ENCODE peak calls at places on chromosomes 1 and 21, in nine cellular contexts. One of them, this sample, is unnamed. For H3K9me3, the result is how much of the 10 kb centered on the place peaks cover.

GRCh38 chr21:31570824-31571425 is 88.6 kb upstream of the SOD1 start:
- DNase-seq in thyroid gland: no peak
- DNase-seq in spleen: no peak
- DNase-seq in endodermal cell: no peak
- DNase-seq in iPS DF 6.9: no peak
- DNase-seq in A549: no peak
- DNase-seq in PC-9: no peak
- DNase-seq in tibial nerve: no peak
- DNase-seq in fibroblast of lung: peak
- DNase-seq in this sample: no peak

GRCh38 chr1:101207891-101208290 is 28.9 kb upstream of the S1PR1 start:
- DNase-seq in thyroid gland: no peak
- DNase-seq in spleen: no peak
- DNase-seq in endodermal cell: no peak
- DNase-seq in iPS DF 6.9: no peak
- DNase-seq in A549: no peak
- DNase-seq in PC-9: no peak
- DNase-seq in tibial nerve: no peak
- DNase-seq in fibroblast of lung: peak
- DNase-seq in this sample: no peak

GRCh38 chr1:159938221-159938852 is 7.1 kb downstream of the IGSF9 start:
- DNase-seq in thyroid gland: no peak
- DNase-seq in spleen: no peak
- DNase-seq in endodermal cell: no peak
- DNase-seq in iPS DF 6.9: no peak
- DNase-seq in A549: no peak
- DNase-seq in PC-9: no peak
- DNase-seq in tibial nerve: no peak
- DNase-seq in fibroblast of lung: no peak
- DNase-seq in this sample: no peak

GRCh38 chr1:186304982-186305949 is 69.8 kb downstream of the TPR start:
- DNase-seq in thyroid gland: no peak
- DNase-seq in spleen: no peak
- DNase-seq in endodermal cell: peak
- DNase-seq in iPS DF 6.9: peak
- DNase-seq in A549: peak
- DNase-seq in PC-9: no peak
- DNase-seq in tibial nerve: no peak
- DNase-seq in fibroblast of lung: peak
- DNase-seq in this sample: no peak

GRCh38 chr21:33801424-33802405 is 113.9 kb downstream of the ATP5PO start:
- DNase-seq in thyroid gland: peak
- DNase-seq in spleen: no peak
- DNase-seq in endodermal cell: peak
- DNase-seq in iPS DF 6.9: no peak
- DNase-seq in A549: peak
- DNase-seq in PC-9: peak
- DNase-seq in tibial nerve: no peak
- DNase-seq in fibroblast of lung: peak
- DNase-seq in this sample: no peak

GRCh38 chr1:230189276-230190183 is 122.5 kb downstream of the GALNT2 start:
- DNase-seq in thyroid gland: no peak
- DNase-seq in spleen: no peak
- DNase-seq in endodermal cell: no peak
- DNase-seq in iPS DF 6.9: no peak
- DNase-seq in A549: no peak
- DNase-seq in PC-9: no peak
- DNase-seq in tibial nerve: no peak
- DNase-seq in fibroblast of lung: no peak
- DNase-seq in this sample: no peak

GRCh38 chr1:22786101-22786500 is 75.5 kb downstream of the EPHB2 start:
- DNase-seq in thyroid gland: no peak
- DNase-seq in spleen: no peak
- DNase-seq in endodermal cell: no peak
- DNase-seq in iPS DF 6.9: no peak
- DNase-seq in A549: no peak
- DNase-seq in PC-9: no peak
- DNase-seq in tibial nerve: no peak
- DNase-seq in fibroblast of lung: no peak
- DNase-seq in this sample: no peak

GRCh38 chr1:85936470-85936869 is 220.1 kb downstream of the COL24A1 start:
- DNase-seq in thyroid gland: peak
- DNase-seq in spleen: no peak
- DNase-seq in endodermal cell: no peak
- DNase-seq in iPS DF 6.9: no peak
- DNase-seq in A549: no peak
- DNase-seq in PC-9: no peak
- DNase-seq in tibial nerve: peak
- DNase-seq in fibroblast of lung: no peak
- DNase-seq in this sample: no peak

GRCh38 chr21:45098867-45099266 is 24.5 kb downstream of the ADARB1 start:
- DNase-seq in thyroid gland: no peak
- DNase-seq in spleen: no peak
- DNase-seq in endodermal cell: no peak
- DNase-seq in iPS DF 6.9: no peak
- DNase-seq in A549: peak
- DNase-seq in PC-9: no peak
- DNase-seq in tibial nerve: no peak
- DNase-seq in fibroblast of lung: no peak
- DNase-seq in this sample: no peak

GRCh38 chr1:33429846-33430750 is 797 bp downstream of the PHC2 start:
- DNase-seq in thyroid gland: peak
- DNase-seq in spleen: peak
- DNase-seq in endodermal cell: no peak
- DNase-seq in iPS DF 6.9: no peak
- DNase-seq in A549: no peak
- DNase-seq in PC-9: no peak
- DNase-seq in tibial nerve: no peak
- DNase-seq in fibroblast of lung: peak
- DNase-seq in this sample: no peak

GRCh38 chr1:77313491-77313890 is 31.7 kb downstream of the AK5 start:
- DNase-seq in thyroid gland: no peak
- DNase-seq in spleen: no peak
- DNase-seq in endodermal cell: peak
- DNase-seq in iPS DF 6.9: peak
- DNase-seq in A549: peak
- DNase-seq in PC-9: no peak
- DNase-seq in tibial nerve: no peak
- DNase-seq in fibroblast of lung: peak
- DNase-seq in this sample: no peak

GRCh38 chr21:46004168-46004861 is 22.7 kb downstream of the COL6A1 start:
- DNase-seq in thyroid gland: no peak
- DNase-seq in spleen: peak
- DNase-seq in endodermal cell: peak
- DNase-seq in iPS DF 6.9: no peak
- DNase-seq in A549: no peak
- DNase-seq in PC-9: no peak
- DNase-seq in tibial nerve: peak
- DNase-seq in fibroblast of lung: no peak
- DNase-seq in this sample: no peak

GRCh38 chr1:212125654-212126053 is 90.1 kb downstream of the DTL start:
- DNase-seq in thyroid gland: no peak
- DNase-seq in spleen: no peak
- DNase-seq in endodermal cell: no peak
- DNase-seq in iPS DF 6.9: no peak
- DNase-seq in A549: no peak
- DNase-seq in PC-9: no peak
- DNase-seq in tibial nerve: no peak
- DNase-seq in fibroblast of lung: no peak
- DNase-seq in this sample: no peak

GRCh38 chr21:45831991-45832740 is 149.4 kb upstream of the COL6A1 start:
- DNase-seq in thyroid gland: no peak
- DNase-seq in spleen: no peak
- DNase-seq in endodermal cell: no peak
- DNase-seq in iPS DF 6.9: no peak
- DNase-seq in A549: no peak
- DNase-seq in PC-9: no peak
- DNase-seq in tibial nerve: no peak
- DNase-seq in fibroblast of lung: peak
- DNase-seq in this sample: no peak

GRCh38 chr1:217953922-217954321 is 322.8 kb downstream of the SPATA17 start:
- DNase-seq in thyroid gland: peak
- DNase-seq in spleen: no peak
- DNase-seq in endodermal cell: no peak
- DNase-seq in iPS DF 6.9: no peak
- DNase-seq in A549: no peak
- DNase-seq in PC-9: peak
- DNase-seq in tibial nerve: no peak
- DNase-seq in fibroblast of lung: no peak
- DNase-seq in this sample: no peak

GRCh38 chr1:54487571-54488050 is 60.4 kb upstream of the ACOT11 start:
- DNase-seq in thyroid gland: peak
- DNase-seq in spleen: peak
- DNase-seq in endodermal cell: peak
- DNase-seq in iPS DF 6.9: no peak
- DNase-seq in A549: no peak
- DNase-seq in PC-9: no peak
- DNase-seq in tibial nerve: no peak
- DNase-seq in fibroblast of lung: no peak
- DNase-seq in this sample: no peak

GRCh38 chr1:207619833-207620572 is 24.9 kb upstream of the CR1L start:
- DNase-seq in thyroid gland: peak
- DNase-seq in spleen: no peak
- DNase-seq in endodermal cell: peak
- DNase-seq in iPS DF 6.9: no peak
- DNase-seq in A549: peak
- DNase-seq in PC-9: peak
- DNase-seq in tibial nerve: no peak
- DNase-seq in fibroblast of lung: peak
- DNase-seq in this sample: no peak

GRCh38 chr1:36306210-36306901 is at the start of gene SH3D21:
- DNase-seq in thyroid gland: peak
- DNase-seq in spleen: peak
- DNase-seq in endodermal cell: peak
- DNase-seq in iPS DF 6.9: no peak
- DNase-seq in A549: peak
- DNase-seq in PC-9: peak
- DNase-seq in tibial nerve: peak
- DNase-seq in fibroblast of lung: no peak
- DNase-seq in this sample: peak

GRCh38 chr1:186925881-186926676 is 97.3 kb downstream of the PLA2G4A start:
- DNase-seq in thyroid gland: no peak
- DNase-seq in spleen: no peak
- DNase-seq in endodermal cell: no peak
- DNase-seq in iPS DF 6.9: no peak
- DNase-seq in A549: no peak
- DNase-seq in PC-9: no peak
- DNase-seq in tibial nerve: no peak
- DNase-seq in fibroblast of lung: no peak
- DNase-seq in this sample: no peak

GRCh38 chr1:116207126-116207735 is 96.0 kb downstream of the MAB21L3 start:
- DNase-seq in thyroid gland: no peak
- DNase-seq in spleen: no peak
- DNase-seq in endodermal cell: no peak
- DNase-seq in iPS DF 6.9: no peak
- DNase-seq in A549: no peak
- DNase-seq in PC-9: no peak
- DNase-seq in tibial nerve: no peak
- DNase-seq in fibroblast of lung: no peak
- DNase-seq in this sample: no peak

GRCh38 chr1:11800756-11801433 is 4.9 kb downstream of the MTHFR start:
- DNase-seq in thyroid gland: no peak
- DNase-seq in spleen: no peak
- DNase-seq in endodermal cell: no peak
- DNase-seq in iPS DF 6.9: no peak
- DNase-seq in A549: no peak
- DNase-seq in PC-9: peak
- DNase-seq in tibial nerve: no peak
- DNase-seq in fibroblast of lung: no peak
- DNase-seq in this sample: no peak

GRCh38 chr1:165507570-165507969 is 36.2 kb upstream of the LRRC52 start:
- DNase-seq in thyroid gland: no peak
- DNase-seq in spleen: no peak
- DNase-seq in endodermal cell: no peak
- DNase-seq in iPS DF 6.9: no peak
- DNase-seq in A549: no peak
- DNase-seq in PC-9: no peak
- DNase-seq in tibial nerve: no peak
- DNase-seq in fibroblast of lung: no peak
- DNase-seq in this sample: no peak

GRCh38 chr1:23751050-23751814 is 8.0 kb downstream of the ELOA start:
- DNase-seq in thyroid gland: peak
- DNase-seq in spleen: no peak
- DNase-seq in endodermal cell: peak
- DNase-seq in iPS DF 6.9: no peak
- DNase-seq in A549: peak
- DNase-seq in PC-9: peak
- DNase-seq in tibial nerve: no peak
- DNase-seq in fibroblast of lung: peak
- DNase-seq in this sample: peak

GRCh38 chr21:37538971-37539590 is 172.5 kb downstream of the DYRK1A start:
- DNase-seq in thyroid gland: no peak
- DNase-seq in spleen: no peak
- DNase-seq in endodermal cell: no peak
- DNase-seq in iPS DF 6.9: no peak
- DNase-seq in A549: no peak
- DNase-seq in PC-9: no peak
- DNase-seq in tibial nerve: no peak
- DNase-seq in fibroblast of lung: no peak
- DNase-seq in this sample: no peak
- H3K9me3 ChIP-seq in thyroid gland: under half
- H3K9me3 ChIP-seq in spleen: under half
- H3K9me3 ChIP-seq in endodermal cell: under half
- H3K9me3 ChIP-seq in iPS DF 6.9: under half
- H3K9me3 ChIP-seq in A549: under half
- H3K9me3 ChIP-seq in PC-9: under half
- H3K9me3 ChIP-seq in tibial nerve: under half
- H3K9me3 ChIP-seq in fibroblast of lung: under half
- H3K9me3 ChIP-seq in this sample: under half

GRCh38 chr1:4084446-4084845 is 184.4 kb upstream of the C1orf174 start:
- DNase-seq in thyroid gland: no peak
- DNase-seq in spleen: no peak
- DNase-seq in endodermal cell: no peak
- DNase-seq in iPS DF 6.9: no peak
- DNase-seq in A549: no peak
- DNase-seq in PC-9: no peak
- DNase-seq in tibial nerve: no peak
- DNase-seq in fibroblast of lung: no peak
- DNase-seq in this sample: no peak
- H3K9me3 ChIP-seq in thyroid gland: under half
- H3K9me3 ChIP-seq in spleen: under half
- H3K9me3 ChIP-seq in endodermal cell: under half
- H3K9me3 ChIP-seq in iPS DF 6.9: under half
- H3K9me3 ChIP-seq in A549: under half
- H3K9me3 ChIP-seq in PC-9: under half
- H3K9me3 ChIP-seq in tibial nerve: under half
- H3K9me3 ChIP-seq in fibroblast of lung: under half
- H3K9me3 ChIP-seq in this sample: under half

GRCh38 chr1:152252157-152252556 is 28.2 kb upstream of the HRNR start:
- DNase-seq in thyroid gland: no peak
- DNase-seq in spleen: no peak
- DNase-seq in endodermal cell: no peak
- DNase-seq in iPS DF 6.9: no peak
- DNase-seq in A549: no peak
- DNase-seq in PC-9: no peak
- DNase-seq in tibial nerve: no peak
- DNase-seq in fibroblast of lung: peak
- DNase-seq in this sample: no peak
- H3K9me3 ChIP-seq in thyroid gland: under half
- H3K9me3 ChIP-seq in spleen: under half
- H3K9me3 ChIP-seq in endodermal cell: half or more
- H3K9me3 ChIP-seq in iPS DF 6.9: under half
- H3K9me3 ChIP-seq in A549: under half
- H3K9me3 ChIP-seq in PC-9: under half
- H3K9me3 ChIP-seq in tibial nerve: under half
- H3K9me3 ChIP-seq in fibroblast of lung: under half
- H3K9me3 ChIP-seq in this sample: under half

GRCh38 chr21:10463156-10463555 is 58.2 kb upstream of the TPTE start:
- DNase-seq in thyroid gland: no peak
- DNase-seq in spleen: no peak
- DNase-seq in endodermal cell: no peak
- DNase-seq in iPS DF 6.9: no peak
- DNase-seq in A549: no peak
- DNase-seq in PC-9: no peak
- DNase-seq in tibial nerve: no peak
- DNase-seq in fibroblast of lung: no peak
- DNase-seq in this sample: no peak
- H3K9me3 ChIP-seq in thyroid gland: under half
- H3K9me3 ChIP-seq in spleen: half or more
- H3K9me3 ChIP-seq in endodermal cell: half or more
- H3K9me3 ChIP-seq in iPS DF 6.9: under half
- H3K9me3 ChIP-seq in A549: under half
- H3K9me3 ChIP-seq in PC-9: under half
- H3K9me3 ChIP-seq in tibial nerve: under half
- H3K9me3 ChIP-seq in fibroblast of lung: under half
- H3K9me3 ChIP-seq in this sample: under half